ENCODE peak calls at places on chromosomes 6 and 20, in ten cellular contexts. M, R, S, K, C, Q, U, V, W and Z are unnamed samples.

GRCh38 chr6:118770112-118770788 is 118.9 kb upstream of the CEP85L start:
- DNase-seq in M (no peak), R (no peak), S (no peak), K (no peak), C (no peak), Q (no peak), U (no peak), V (no peak), W (no peak), Z (no peak)

GRCh38 chr6:134813146-134813545 is 136.8 kb downstream of the ALDH8A1 start:
- DNase-seq in M (no peak), R (no peak), S (no peak), K (no peak), C (no peak), Q (no peak), U (no peak), V (no peak), W (no peak), Z (no peak)

GRCh38 chr6:154848580-154848979 is 115.4 kb downstream of the SCAF8 start:
- DNase-seq in M (no peak), R (no peak), S (no peak), K (no peak), C (no peak), Q (no peak), U (no peak), V (no peak), W (no peak), Z (no peak)

GRCh38 chr6:66496659-66497058 is 789.6 kb upstream of the EYS start:
- DNase-seq in M (peak; percentile 5), R (peak; percentile 22), S (peak; percentile 15), K (peak; percentile 26), C (no peak), Q (peak; percentile 50), U (no peak), V (no peak), W (no peak), Z (no peak)

GRCh38 chr20:32237419-32237818 is 29.7 kb downstream of the POFUT1 start:
- DNase-seq in M (no peak), R (no peak), S (no peak), K (no peak), C (no peak), Q (no peak), U (no peak), V (no peak), W (no peak), Z (no peak)

GRCh38 chr6:18269253-18269652 is 4.9 kb upstream of the DEK start:
- DNase-seq in M (peak; percentile 18), R (no peak), S (peak; percentile 58), K (peak; percentile 59), C (no peak), Q (no peak), U (no peak), V (no peak), W (no peak), Z (no peak)

GRCh38 chr6:31402324-31403282 is 792 bp upstream of the MICA start:
- DNase-seq in M (peak; percentile 11), R (peak; percentile 15), S (peak; percentile 51), K (no peak), C (no peak), Q (no peak), U (peak; percentile 7), V (peak; percentile 33), W (no peak), Z (no peak)

GRCh38 chr6:111890981-111891380 is 17.7 kb upstream of the FYN start:
- DNase-seq in M (no peak), R (no peak), S (peak; percentile 20), K (no peak), C (no peak), Q (no peak), U (no peak), V (no peak), W (no peak), Z (no peak)

GRCh38 chr6:151704383-151704782 is 103.1 kb upstream of the ESR1 start:
- DNase-seq in M (no peak), R (no peak), S (no peak), K (no peak), C (no peak), Q (no peak), U (peak; percentile 39), V (no peak), W (no peak), Z (no peak)

GRCh38 chr6:109791301-109791700 is 100.2 kb downstream of the FIG4 start:
- DNase-seq in M (no peak), R (no peak), S (no peak), K (no peak), C (no peak), Q (peak; percentile 20), U (no peak), V (no peak), W (no peak), Z (no peak)

GRCh38 chr6:35213824-35214756 is at the start of gene SCUBE3:
- DNase-seq in M (no peak), R (peak; percentile 55), S (no peak), K (peak; percentile 53), C (no peak), Q (peak; percentile 93), U (no peak), V (no peak), W (no peak), Z (peak; percentile 62)